ENCODE peak calls at places on chromosomes 7 and 10, in seven cellular contexts. Y is left cardiac atrium; E is CD4-positive, alpha-beta T cell; J is mucosa of gallbladder; K is hippocampal formation; S is T-cell; D is GM23248. L is an unnamed sample.
A peak's percentile ranks its signal among the peaks of the same experiment; 100 is the strongest.

GRCh38 chr10:57806675-57807074 is 461.0 kb downstream of the IPMK start:
- DNase-seq in Y (no peak), E (no peak), J (no peak), K (no peak), S (no peak), D (no peak), L (no peak)

GRCh38 chr7:84372155-84372621 is 177.6 kb upstream of the SEMA3A start:
- DNase-seq in Y (no peak), E (no peak), J (no peak), K (no peak), S (no peak), D (peak; percentile 96), L (peak; percentile 93)

GRCh38 chr7:158740013-158740656 is 35.5 kb upstream of the NCAPG2 start:
- DNase-seq in Y (peak; percentile 56), E (no peak), J (no peak), K (no peak), S (no peak), D (peak; percentile 77), L (peak; percentile 88)

GRCh38 chr7:30276203-30276900 is 8.0 kb upstream of the ZNRF2 start:
- DNase-seq in Y (no peak), E (peak; percentile 34), J (peak; percentile 45), K (peak; percentile 50), S (peak; percentile 37), D (peak; percentile 71), L (peak; percentile 63)

GRCh38 chr7:80432166-80432565 is 79.7 kb downstream of the GNAT3 start:
- DNase-seq in Y (no peak), E (no peak), J (no peak), K (no peak), S (no peak), D (no peak), L (no peak)

GRCh38 chr7:156751319-156751718 is 110.7 kb downstream of the RNF32 start:
- DNase-seq in Y (no peak), E (no peak), J (no peak), K (no peak), S (no peak), D (peak; percentile 84), L (peak; percentile 74)

GRCh38 chr10:3829193-3830050 is 44.4 kb upstream of the KLF6 start:
- DNase-seq in Y (no peak), E (no peak), J (no peak), K (no peak), S (no peak), D (no peak), L (peak; percentile 38)

GRCh38 chr10:99854860-99855259 is 72.4 kb downstream of the ABCC2 start:
- DNase-seq in Y (no peak), E (no peak), J (peak; percentile 15), K (no peak), S (no peak), D (peak; percentile 88), L (peak; percentile 70)

GRCh38 chr7:4416436-4417092 is 265.5 kb upstream of the FOXK1 start:
- DNase-seq in Y (peak; percentile 24), E (no peak), J (peak; percentile 17), K (no peak), S (no peak), D (no peak), L (no peak)

GRCh38 chr7:2809903-2810628 is 34.0 kb downstream of the GNA12 start:
- DNase-seq in Y (no peak), E (no peak), J (no peak), K (no peak), S (no peak), D (peak; percentile 55), L (peak; percentile 62)

GRCh38 chr7:74138334-74138867 is 35.8 kb upstream of the EIF4H start:
- DNase-seq in Y (no peak), E (no peak), J (no peak), K (no peak), S (no peak), D (no peak), L (no peak)

GRCh38 chr10:24722131-24722675 is 1.5 kb downstream of the ARHGAP21 start:
- DNase-seq in Y (no peak), E (no peak), J (no peak), K (no peak), S (no peak), D (no peak), L (no peak)

GRCh38 chr10:44194435-44194834 is 190.5 kb downstream of the CXCL12 start:
- DNase-seq in Y (no peak), E (no peak), J (no peak), K (no peak), S (no peak), D (no peak), L (no peak)

GRCh38 chr10:74103560-74104248 is 46.9 kb downstream of the AP3M1 start:
- DNase-seq in Y (no peak), E (no peak), J (no peak), K (no peak), S (no peak), D (peak; percentile 59), L (peak; percentile 42)

GRCh38 chr7:92025260-92025659 is 84.6 kb downstream of the AKAP9 start:
- DNase-seq in Y (no peak), E (no peak), J (no peak), K (no peak), S (no peak), D (peak; percentile 85), L (peak; percentile 89)

GRCh38 chr10:123559066-123559822 is 106.9 kb upstream of the GPR26 start:
- DNase-seq in Y (peak; percentile 73), E (peak; percentile 58), J (peak; percentile 66), K (peak; percentile 92), S (peak; percentile 51), D (peak; percentile 70), L (peak; percentile 57)

GRCh38 chr10:5873515-5873995 is 16.1 kb downstream of the ANKRD16 start:
- DNase-seq in Y (no peak), E (peak; percentile 55), J (peak; percentile 73), K (peak; percentile 68), S (peak; percentile 42), D (peak; percentile 75), L (peak; percentile 81)

GRCh38 chr7:774161-775109 is 47.4 kb upstream of the PRKAR1B start:
- DNase-seq in Y (peak; percentile 63), E (peak; percentile 58), J (peak; percentile 36), K (peak; percentile 31), S (peak; percentile 45), D (peak; percentile 67), L (peak; percentile 40)

GRCh38 chr7:2777898-2778535 is 66.1 kb downstream of the GNA12 start:
- DNase-seq in Y (no peak), E (no peak), J (no peak), K (no peak), S (no peak), D (peak; percentile 47), L (no peak)

GRCh38 chr10:79028456-79029010 is 40.2 kb upstream of the ZMIZ1 start:
- DNase-seq in Y (peak; percentile 9), E (no peak), J (no peak), K (no peak), S (no peak), D (no peak), L (no peak)

GRCh38 chr10:66929375-66929774 is 3.5 kb downstream of the LRRTM3 start:
- DNase-seq in Y (no peak), E (no peak), J (no peak), K (peak; percentile 22), S (no peak), D (no peak), L (no peak)

GRCh38 chr7:76008156-76008687 is 13.8 kb upstream of the TMEM120A start:
- DNase-seq in Y (no peak), E (no peak), J (no peak), K (no peak), S (no peak), D (no peak), L (no peak)

GRCh38 chr10:100334762-100335161 is 4.7 kb upstream of the PKD2L1 start:
- DNase-seq in Y (no peak), E (no peak), J (no peak), K (no peak), S (no peak), D (no peak), L (no peak)

GRCh38 chr7:40749877-40750276 is 615.1 kb downstream of the SUGCT start:
- DNase-seq in Y (no peak), E (no peak), J (no peak), K (no peak), S (no peak), D (peak; percentile 63), L (peak; percentile 73)

GRCh38 chr7:138370956-138371355 is 89.1 kb upstream of the TRIM24 start:
- DNase-seq in Y (no peak), E (no peak), J (no peak), K (no peak), S (no peak), D (no peak), L (no peak)

GRCh38 chr7:92404170-92404614 is 43.1 kb upstream of the GATAD1 start:
- DNase-seq in Y (no peak), E (no peak), J (no peak), K (no peak), S (no peak), D (no peak), L (peak; percentile 20)

GRCh38 chr10:77524300-77524711 is 113.3 kb downstream of the KCNMA1 start:
- DNase-seq in Y (no peak), E (no peak), J (peak; percentile 16), K (no peak), S (no peak), D (peak; percentile 87), L (peak; percentile 97)

GRCh38 chr10:21807162-21807561 is 196.4 kb downstream of the DNAJC1 start:
- DNase-seq in Y (no peak), E (no peak), J (no peak), K (no peak), S (no peak), D (no peak), L (no peak)

GRCh38 chr10:133346413-133346812 is 760 bp upstream of the PRAP1 start:
- DNase-seq in Y (no peak), E (no peak), J (no peak), K (no peak), S (no peak), D (no peak), L (no peak)